ENCODE peak calls at places on chromosome 2, in four cellular contexts. L, K, S and F are unnamed samples.

GRCh38 chr2:23385351-23385747 is 370 bp downstream of the KLHL29 start:
- DNase-seq in L (no peak), K (no peak), S (peak), F (peak)

GRCh38 chr2:239789711-239790110 is 235.4 kb downstream of the NDUFA10 start:
- DNase-seq in L (no peak), K (no peak), S (no peak), F (no peak)

GRCh38 chr2:48448274-48449061 is 81.5 kb upstream of the STON1 start:
- DNase-seq in L (peak), K (peak), S (no peak), F (no peak)

GRCh38 chr2:75500633-75501032 is 60.1 kb downstream of the EVA1A start:
- DNase-seq in L (no peak), K (no peak), S (no peak), F (no peak)

GRCh38 chr2:133568172-133568571 is at the start of gene NCKAP5:
- DNase-seq in L (no peak), K (no peak), S (no peak), F (no peak)

GRCh38 chr2:1518891-1519530 is 105.7 kb downstream of the TPO start:
- DNase-seq in L (no peak), K (peak), S (no peak), F (no peak)

GRCh38 chr2:66306488-66306887 is 128.4 kb upstream of the MEIS1 start:
- DNase-seq in L (no peak), K (no peak), S (no peak), F (no peak)

GRCh38 chr2:60058781-60059180 is 494.7 kb downstream of the BCL11A start:
- DNase-seq in L (no peak), K (peak), S (no peak), F (no peak)